ENCODE peak calls at places on chromosomes 13 and 19, in eight cellular contexts. One of them, this sample, is unnamed.

GRCh38 chr19:40055832-40056504 is at the start of gene ZNF780B:
- DNase-seq in GM23338: peak
- DNase-seq in A549: peak
- DNase-seq in mesendoderm: peak
- DNase-seq in mesenchymal stem cell: peak
- DNase-seq in body of pancreas: peak
- DNase-seq in RWPE1: peak
- DNase-seq in SJSA1: peak
- DNase-seq in this sample: peak

GRCh38 chr19:56995298-56995697 is 124.5 kb upstream of the USP29 start:
- DNase-seq in GM23338: no peak
- DNase-seq in body of pancreas: no peak
- DNase-seq in mesendoderm: peak
- DNase-seq in A549: no peak
- DNase-seq in mesenchymal stem cell: no peak
- DNase-seq in RWPE1: no peak
- DNase-seq in SJSA1: no peak
- DNase-seq in this sample: no peak

GRCh38 chr19:1279782-1280341 is 4.5 kb downstream of the FAM174C start:
- DNase-seq in body of pancreas: peak
- DNase-seq in RWPE1: peak
- DNase-seq in GM23338: peak
- DNase-seq in mesendoderm: peak
- DNase-seq in SJSA1: peak
- DNase-seq in A549: no peak
- DNase-seq in mesenchymal stem cell: peak
- DNase-seq in this sample: peak

GRCh38 chr19:47094557-47095517 is 18.7 kb downstream of the ZC3H4 start:
- DNase-seq in body of pancreas: peak
- DNase-seq in mesendoderm: no peak
- DNase-seq in A549: no peak
- DNase-seq in RWPE1: no peak
- DNase-seq in SJSA1: no peak
- DNase-seq in mesenchymal stem cell: no peak
- DNase-seq in GM23338: no peak
- DNase-seq in this sample: no peak

GRCh38 chr19:28785961-28786360 is 427.0 kb downstream of the UQCRFS1 start:
- DNase-seq in SJSA1: no peak
- DNase-seq in mesendoderm: peak
- DNase-seq in mesenchymal stem cell: no peak
- DNase-seq in A549: no peak
- DNase-seq in body of pancreas: no peak
- DNase-seq in GM23338: peak
- DNase-seq in RWPE1: no peak
- DNase-seq in this sample: no peak

GRCh38 chr19:41206926-41207750 is 11.9 kb upstream of the AXL start:
- DNase-seq in A549: no peak
- DNase-seq in body of pancreas: peak
- DNase-seq in SJSA1: no peak
- DNase-seq in GM23338: peak
- DNase-seq in mesenchymal stem cell: no peak
- DNase-seq in RWPE1: no peak
- DNase-seq in mesendoderm: no peak
- DNase-seq in this sample: no peak

GRCh38 chr19:54133957-54134590 is 3.5 kb upstream of the CNOT3 start:
- DNase-seq in body of pancreas: no peak
- DNase-seq in RWPE1: no peak
- DNase-seq in mesendoderm: peak
- DNase-seq in SJSA1: no peak
- DNase-seq in A549: no peak
- DNase-seq in GM23338: peak
- DNase-seq in mesenchymal stem cell: no peak
- DNase-seq in this sample: no peak

GRCh38 chr19:31214086-31214485 is 135.2 kb downstream of the TSHZ3 start:
- DNase-seq in GM23338: no peak
- DNase-seq in mesendoderm: peak
- DNase-seq in A549: peak
- DNase-seq in mesenchymal stem cell: peak
- DNase-seq in RWPE1: peak
- DNase-seq in SJSA1: peak
- DNase-seq in body of pancreas: no peak
- DNase-seq in this sample: peak

GRCh38 chr19:18294467-18294864 is 13.0 kb upstream of the JUND start:
- DNase-seq in mesendoderm: peak
- DNase-seq in body of pancreas: no peak
- DNase-seq in RWPE1: peak
- DNase-seq in GM23338: peak
- DNase-seq in SJSA1: peak
- DNase-seq in mesenchymal stem cell: no peak
- DNase-seq in A549: no peak
- DNase-seq in this sample: no peak

GRCh38 chr19:10045371-10045770 is 32.1 kb downstream of the RDH8 start:
- DNase-seq in SJSA1: no peak
- DNase-seq in GM23338: no peak
- DNase-seq in body of pancreas: no peak
- DNase-seq in mesendoderm: no peak
- DNase-seq in mesenchymal stem cell: no peak
- DNase-seq in RWPE1: no peak
- DNase-seq in A549: no peak
- DNase-seq in this sample: no peak
- H3K27ac ChIP-seq in SJSA1: no peak
- H3K27ac ChIP-seq in GM23338: no peak
- H3K27ac ChIP-seq in body of pancreas: no peak
- H3K27ac ChIP-seq in mesendoderm: no peak
- H3K27ac ChIP-seq in mesenchymal stem cell: no peak
- H3K27ac ChIP-seq in RWPE1: no peak
- H3K27ac ChIP-seq in A549: no peak
- H3K27ac ChIP-seq in this sample: no peak

GRCh38 chr19:11200015-11200574 is 2.8 kb upstream of the KANK2 start:
- DNase-seq in mesenchymal stem cell: no peak
- DNase-seq in mesendoderm: no peak
- DNase-seq in GM23338: no peak
- DNase-seq in body of pancreas: no peak
- DNase-seq in RWPE1: no peak
- DNase-seq in A549: no peak
- DNase-seq in SJSA1: no peak
- DNase-seq in this sample: no peak

GRCh38 chr19:11198175-11198534 is 810 bp upstream of the KANK2 start:
- DNase-seq in SJSA1: no peak
- DNase-seq in GM23338: no peak
- DNase-seq in mesenchymal stem cell: no peak
- DNase-seq in mesendoderm: no peak
- DNase-seq in RWPE1: no peak
- DNase-seq in A549: no peak
- DNase-seq in body of pancreas: no peak
- DNase-seq in this sample: no peak

GRCh38 chr19:11200931-11201330 is 3.6 kb upstream of the KANK2 start:
- DNase-seq in RWPE1: no peak
- DNase-seq in mesenchymal stem cell: no peak
- DNase-seq in GM23338: no peak
- DNase-seq in SJSA1: no peak
- DNase-seq in A549: no peak
- DNase-seq in mesendoderm: no peak
- DNase-seq in body of pancreas: no peak
- DNase-seq in this sample: no peak

GRCh38 chr19:11198769-11199469 is 1.6 kb upstream of the KANK2 start:
- DNase-seq in A549: no peak
- DNase-seq in mesenchymal stem cell: peak
- DNase-seq in GM23338: no peak
- DNase-seq in body of pancreas: no peak
- DNase-seq in RWPE1: no peak
- DNase-seq in mesendoderm: peak
- DNase-seq in SJSA1: no peak
- DNase-seq in this sample: no peak

GRCh38 chr19:11199517-11199916 is 2.2 kb upstream of the KANK2 start:
- DNase-seq in SJSA1: no peak
- DNase-seq in body of pancreas: no peak
- DNase-seq in mesendoderm: no peak
- DNase-seq in RWPE1: no peak
- DNase-seq in GM23338: no peak
- DNase-seq in mesenchymal stem cell: no peak
- DNase-seq in A549: no peak
- DNase-seq in this sample: no peak
- H3K27ac ChIP-seq in SJSA1: no peak
- H3K27ac ChIP-seq in body of pancreas: no peak
- H3K27ac ChIP-seq in mesendoderm: no peak
- H3K27ac ChIP-seq in RWPE1: peak
- H3K27ac ChIP-seq in GM23338: no peak
- H3K27ac ChIP-seq in mesenchymal stem cell: no peak
- H3K27ac ChIP-seq in A549: peak
- H3K27ac ChIP-seq in this sample: no peak

DNA sequence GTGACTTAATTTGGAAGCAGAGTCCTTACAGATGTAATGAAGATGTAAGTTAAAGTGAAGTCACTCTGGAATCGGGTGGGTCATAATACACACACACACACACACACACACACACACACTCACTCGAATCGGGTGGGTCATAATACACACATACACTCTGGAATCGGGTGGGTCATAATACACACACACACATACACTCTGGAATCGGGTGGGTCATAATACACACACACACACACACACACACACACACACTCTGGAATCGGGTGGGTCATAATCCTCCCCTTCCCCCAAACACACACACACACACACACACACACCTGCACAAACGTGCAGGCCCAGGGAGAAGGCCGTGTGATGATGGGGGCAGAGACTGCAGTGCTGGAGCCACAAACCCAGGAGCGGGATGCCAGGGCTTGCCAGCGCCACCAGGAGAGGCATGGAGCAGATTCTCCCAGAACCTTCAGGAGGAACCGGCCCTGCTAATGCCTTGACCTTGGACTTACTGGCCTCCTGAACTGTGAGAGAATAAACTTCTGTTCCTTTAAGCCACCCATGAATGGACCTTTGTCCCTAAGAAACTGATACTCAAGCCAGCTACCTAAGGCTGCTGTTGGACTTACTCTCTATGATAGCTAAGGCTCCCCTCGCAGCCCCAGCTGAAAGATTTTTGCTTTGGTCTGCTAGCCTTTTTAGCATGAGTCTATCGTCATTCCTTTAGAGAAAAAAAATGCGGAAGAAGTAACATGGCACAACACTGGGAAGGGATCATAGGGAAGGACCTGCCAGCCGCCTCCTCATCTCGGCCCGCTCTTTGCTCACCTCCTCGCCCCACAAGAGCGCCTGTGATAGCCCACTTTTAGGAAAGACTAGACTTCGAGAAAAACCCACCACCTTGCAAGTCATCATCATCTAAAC is 136.2 kb upstream of the RNF113B start:
- DNase-seq in SJSA1: no peak
- DNase-seq in body of pancreas: peak
- DNase-seq in GM23338: no peak
- DNase-seq in RWPE1: no peak
- DNase-seq in mesendoderm: no peak
- DNase-seq in mesenchymal stem cell: no peak
- DNase-seq in A549: no peak
- DNase-seq in this sample: no peak
- H3K27ac ChIP-seq in SJSA1: no peak
- H3K27ac ChIP-seq in body of pancreas: peak
- H3K27ac ChIP-seq in GM23338: peak
- H3K27ac ChIP-seq in RWPE1: no peak
- H3K27ac ChIP-seq in mesendoderm: no peak
- H3K27ac ChIP-seq in mesenchymal stem cell: no peak
- H3K27ac ChIP-seq in A549: no peak
- H3K27ac ChIP-seq in this sample: peak

GRCh38 chr19:36106441-36106840 is 4.5 kb upstream of the OVOL3 start:
- DNase-seq in mesendoderm: no peak
- DNase-seq in body of pancreas: no peak
- DNase-seq in SJSA1: no peak
- DNase-seq in RWPE1: no peak
- DNase-seq in mesenchymal stem cell: no peak
- DNase-seq in A549: no peak
- DNase-seq in GM23338: no peak
- DNase-seq in this sample: no peak

GRCh38 chr19:36103842-36104552 is 6.9 kb upstream of the OVOL3 start:
- DNase-seq in SJSA1: no peak
- DNase-seq in GM23338: no peak
- DNase-seq in RWPE1: no peak
- DNase-seq in mesenchymal stem cell: no peak
- DNase-seq in mesendoderm: no peak
- DNase-seq in body of pancreas: no peak
- DNase-seq in A549: no peak
- DNase-seq in this sample: no peak

GRCh38 chr19:36108684-36109083 is 2.3 kb upstream of the OVOL3 start:
- DNase-seq in RWPE1: no peak
- DNase-seq in GM23338: no peak
- DNase-seq in mesendoderm: no peak
- DNase-seq in body of pancreas: no peak
- DNase-seq in SJSA1: no peak
- DNase-seq in mesenchymal stem cell: no peak
- DNase-seq in A549: no peak
- DNase-seq in this sample: no peak

GRCh38 chr19:36110487-36111199 is at the start of gene OVOL3:
- DNase-seq in GM23338: peak
- DNase-seq in SJSA1: no peak
- DNase-seq in mesenchymal stem cell: no peak
- DNase-seq in RWPE1: no peak
- DNase-seq in body of pancreas: no peak
- DNase-seq in mesendoderm: peak
- DNase-seq in A549: no peak
- DNase-seq in this sample: no peak

GRCh38 chr19:36106991-36107390 is 4.0 kb upstream of the OVOL3 start:
- DNase-seq in RWPE1: no peak
- DNase-seq in mesendoderm: no peak
- DNase-seq in SJSA1: no peak
- DNase-seq in GM23338: no peak
- DNase-seq in mesenchymal stem cell: no peak
- DNase-seq in body of pancreas: no peak
- DNase-seq in A549: no peak
- DNase-seq in this sample: no peak
- H3K27ac ChIP-seq in RWPE1: peak
- H3K27ac ChIP-seq in mesendoderm: no peak
- H3K27ac ChIP-seq in SJSA1: no peak
- H3K27ac ChIP-seq in GM23338: no peak
- H3K27ac ChIP-seq in mesenchymal stem cell: no peak
- H3K27ac ChIP-seq in body of pancreas: no peak
- H3K27ac ChIP-seq in A549: no peak
- H3K27ac ChIP-seq in this sample: no peak

DNA sequence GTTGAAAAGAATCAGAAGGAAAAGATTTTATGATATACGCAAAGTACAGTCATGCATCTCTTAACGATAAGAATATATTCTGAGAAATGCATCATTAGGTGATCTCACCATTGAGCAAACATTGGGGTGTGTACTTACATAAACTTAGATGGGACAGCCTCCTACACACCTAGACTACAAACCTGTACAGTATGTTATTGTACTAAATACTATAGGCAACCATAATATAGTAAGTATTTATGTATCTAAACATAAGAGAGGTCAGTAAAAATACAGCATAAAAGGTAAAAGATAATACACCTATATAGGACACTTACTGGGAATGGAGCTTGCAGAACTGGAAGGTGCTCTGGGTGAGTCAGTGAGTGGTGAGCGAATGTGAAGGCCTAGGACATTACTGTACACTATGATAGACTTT is 254.6 kb downstream of the SPRY2 start:
- DNase-seq in RWPE1: peak
- DNase-seq in mesendoderm: no peak
- DNase-seq in GM23338: no peak
- DNase-seq in mesenchymal stem cell: no peak
- DNase-seq in body of pancreas: no peak
- DNase-seq in SJSA1: no peak
- DNase-seq in A549: no peak
- DNase-seq in this sample: no peak
- H3K27ac ChIP-seq in RWPE1: no peak
- H3K27ac ChIP-seq in mesendoderm: no peak
- H3K27ac ChIP-seq in GM23338: no peak
- H3K27ac ChIP-seq in mesenchymal stem cell: no peak
- H3K27ac ChIP-seq in body of pancreas: no peak
- H3K27ac ChIP-seq in SJSA1: no peak
- H3K27ac ChIP-seq in A549: peak
- H3K27ac ChIP-seq in this sample: no peak